ENCODE peak calls at places on chromosomes 4 and X, in ten cellular contexts. S, D, G, R, T, Z, M, X, L and H are unnamed samples.

GRCh38 chrX:150365051-150365952 is 2.2 kb downstream of the MAMLD1 start:
- DNase-seq in L (peak), X (no peak), R (peak), D (peak), T (peak), Z (peak), G (no peak), S (peak), M (peak), H (peak)

GRCh38 chrX:104112326-104112951 is at the start of gene ZCCHC18:
- DNase-seq in X (peak), R (peak), G (peak), T (peak), L (peak), S (peak), Z (peak), D (no peak), M (no peak), H (peak)

GRCh38 chrX:115584715-115585114 is 23.7 kb downstream of the PLS3 start:
- DNase-seq in T (no peak), R (no peak), X (no peak), L (no peak), D (no peak), S (no peak), M (no peak), G (no peak), Z (no peak), H (no peak)

GRCh38 chrX:120857240-120857639 is 18.4 kb downstream of the CT47B1 start:
- DNase-seq in T (no peak), R (no peak), M (no peak), Z (no peak), L (no peak), S (no peak), G (peak), D (no peak), X (no peak), H (no peak)

GRCh38 chr4:20395160-20395773 is 143.6 kb downstream of the SLIT2 start:
- DNase-seq in S (peak), T (no peak), X (no peak), G (peak), M (no peak), Z (no peak), L (peak), D (peak), R (no peak), H (no peak)

GRCh38 chr4:156705291-156705690 is 266.3 kb downstream of the PDGFC start:
- DNase-seq in M (no peak), T (no peak), X (no peak), D (no peak), Z (no peak), L (no peak), G (no peak), R (no peak), S (no peak), H (no peak)

GRCh38 chr4:19905006-19905405 is 346.7 kb upstream of the SLIT2 start:
- DNase-seq in D (no peak), X (no peak), G (no peak), T (no peak), L (no peak), M (no peak), S (no peak), R (no peak), Z (no peak), H (no peak)

GRCh38 chr4:87819281-87819919 is 13.4 kb upstream of the MEPE start:
- DNase-seq in Z (no peak), T (no peak), M (no peak), D (peak), X (no peak), S (no peak), G (no peak), R (no peak), L (no peak), H (no peak)

GRCh38 chrX:18640686-18641085 is 31.2 kb downstream of the RS1 start:
- DNase-seq in T (no peak), Z (no peak), G (no peak), D (no peak), S (no peak), X (no peak), L (no peak), M (no peak), R (no peak), H (no peak)

GRCh38 chr4:139740531-139741041 is 75.0 kb downstream of the MGST2 start:
- DNase-seq in T (no peak), G (no peak), Z (peak), X (no peak), L (no peak), S (no peak), D (peak), M (no peak), R (peak), H (no peak)

GRCh38 chr4:169103966-169104412 is 93.9 kb upstream of the CBR4 start:
- DNase-seq in L (no peak), D (no peak), M (no peak), X (peak), R (no peak), Z (no peak), S (no peak), T (no peak), G (no peak), H (no peak)

GRCh38 chr4:56611501-56611900 is 69.6 kb downstream of the HOPX start:
- DNase-seq in L (no peak), M (no peak), T (no peak), X (no peak), Z (no peak), R (no peak), S (no peak), G (no peak), D (no peak), H (no peak)